ENCODE peak calls at places on chromosome 1, in seven cellular contexts. T, C, B, R, W, P and E are unnamed samples.

GRCh38 chr1:110634455-110635281 is 28.5 kb upstream of the KCNA2 start:
- DNase-seq in T (peak), C (no peak), B (peak), R (peak), W (peak), P (peak), E (no peak)

GRCh38 chr1:153628638-153629342 is 556 bp downstream of the S100A1 start:
- DNase-seq in T (no peak), C (no peak), B (no peak), R (no peak), W (no peak), P (no peak), E (no peak)

GRCh38 chr1:58249729-58250586 is 296.6 kb downstream of the OMA1 start:
- DNase-seq in T (no peak), C (peak), B (peak), R (peak), W (peak), P (peak), E (no peak)

GRCh38 chr1:213738658-213739057 is 249.1 kb upstream of the PROX1 start:
- DNase-seq in T (no peak), C (no peak), B (no peak), R (no peak), W (no peak), P (no peak), E (no peak)

GRCh38 chr1:10730985-10731384 is 65.5 kb downstream of the CASZ1 start:
- DNase-seq in T (no peak), C (no peak), B (peak), R (peak), W (no peak), P (peak), E (peak)

GRCh38 chr1:93995837-93996526 is 86.8 kb upstream of the GCLM start:
- DNase-seq in T (no peak), C (no peak), B (peak), R (no peak), W (no peak), P (no peak), E (no peak)

GRCh38 chr1:36513676-36514473 is 31.2 kb upstream of the CSF3R start:
- DNase-seq in T (no peak), C (no peak), B (no peak), R (no peak), W (no peak), P (no peak), E (no peak)

GRCh38 chr1:9628541-9629444 is 22.7 kb upstream of the PIK3CD start:
- DNase-seq in T (no peak), C (no peak), B (no peak), R (no peak), W (no peak), P (no peak), E (no peak)

GRCh38 chr1:30834249-30834648 is 74.3 kb downstream of the SDC3 start:
- DNase-seq in T (no peak), C (no peak), B (no peak), R (no peak), W (no peak), P (no peak), E (no peak)

GRCh38 chr1:209549384-209550001 is 34.0 kb upstream of the CAMK1G start:
- DNase-seq in T (no peak), C (peak), B (no peak), R (no peak), W (no peak), P (no peak), E (no peak)

GRCh38 chr1:59565611-59566410 is 248.9 kb upstream of the HOOK1 start:
- DNase-seq in T (no peak), C (no peak), B (peak), R (no peak), W (no peak), P (peak), E (no peak)

GRCh38 chr1:52056937-52057231 is 789 bp downstream of the BTF3L4 start:
- DNase-seq in T (no peak), C (no peak), B (peak), R (no peak), W (no peak), P (no peak), E (no peak)

GRCh38 chr1:21000245-21000594 is 176.5 kb downstream of the EIF4G3 start:
- DNase-seq in T (no peak), C (no peak), B (no peak), R (no peak), W (no peak), P (no peak), E (no peak)

GRCh38 chr1:223811634-223812101 is 34.1 kb downstream of the TP53BP2 start:
- DNase-seq in T (no peak), C (no peak), B (peak), R (peak), W (no peak), P (peak), E (no peak)

GRCh38 chr1:10031461-10031860 is 1.3 kb upstream of the UBE4B start:
- DNase-seq in T (no peak), C (no peak), B (peak), R (no peak), W (no peak), P (peak), E (no peak)

GRCh38 chr1:4171480-4172450 is 271.7 kb upstream of the C1orf174 start:
- DNase-seq in T (no peak), C (no peak), B (no peak), R (no peak), W (peak), P (no peak), E (no peak)

GRCh38 chr1:198647055-198647454 is 8.2 kb downstream of the PTPRC start:
- DNase-seq in T (no peak), C (no peak), B (no peak), R (no peak), W (no peak), P (no peak), E (no peak)
- TF ChIP-seq CTCF in T (no peak), C (no peak), B (no peak), R (no peak), W (no peak), P (no peak), E (no peak)

DNA sequence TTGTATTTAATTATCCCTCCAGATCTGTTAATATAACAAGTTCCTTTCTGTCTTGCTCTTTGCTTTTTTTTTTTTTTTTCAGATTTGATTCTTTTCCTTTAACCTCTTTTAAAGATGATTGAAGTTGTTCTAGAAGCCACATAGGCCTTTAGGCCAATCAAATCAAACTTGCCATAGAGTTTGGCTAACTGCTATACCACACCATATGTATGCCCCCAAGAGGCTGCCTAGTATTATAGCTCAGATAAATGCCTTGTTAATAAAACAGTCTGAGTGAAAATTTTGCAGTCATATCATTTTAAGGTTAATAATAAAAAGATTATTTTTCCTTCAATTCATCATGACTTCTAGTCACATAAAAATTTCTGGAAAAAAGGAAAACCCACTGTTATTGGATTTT is 696.0 kb upstream of the CHRM3 start:
- DNase-seq in T (no peak), C (no peak), B (peak), R (peak), W (no peak), P (peak), E (no peak)
- TF ChIP-seq CTCF in T (no peak), C (no peak), B (peak), R (peak), W (no peak), P (peak), E (no peak)

GRCh38 chr1:182484531-182485257 is 34.7 kb downstream of the RGSL1 start:
- DNase-seq in T (no peak), C (no peak), B (no peak), R (peak), W (no peak), P (no peak), E (no peak)
- TF ChIP-seq CTCF in T (no peak), C (peak), B (no peak), R (peak), W (peak), P (no peak), E (peak)

GRCh38 chr1:35220976-35221375 is 28.0 kb upstream of the SFPQ start:
- DNase-seq in T (no peak), C (peak), B (peak), R (no peak), W (no peak), P (no peak), E (no peak)
- TF ChIP-seq CTCF in T (no peak), C (peak), B (peak), R (peak), W (peak), P (peak), E (peak)

GRCh38 chr1:66343569-66344325 is 190.2 kb upstream of the SGIP1 start:
- DNase-seq in T (no peak), C (no peak), B (no peak), R (no peak), W (no peak), P (peak), E (no peak)
- TF ChIP-seq CTCF in T (no peak), C (no peak), B (no peak), R (no peak), W (no peak), P (no peak), E (no peak)